ENCODE peak calls at places on chromosomes 13 and 19, in six cellular contexts. Z is cardiac fibroblast; I is WTC11; Q is EL; Y is stimulated activated CD4-positive, alpha-beta T cell treated with anti-CD3 and anti-CD28 coated beads, Interleukin-2, amount 100 ng/mL, for 24 hours; O is T-helper 2 cell. W is an unnamed sample.

GRCh38 chr13:25085125-25085742 is 10.7 kb upstream of the PABPC3 start:
- DNase-seq in Z (peak), I (peak), Q (peak), Y (peak), O (no peak), W (no peak)

GRCh38 chr19:40691421-40692211 is 1.2 kb upstream of the NUMBL start:
- DNase-seq in Z (no peak), I (no peak), Q (no peak), Y (peak), O (no peak), W (peak)

GRCh38 chr13:110187501-110188161 is 119.3 kb downstream of the COL4A1 start:
- DNase-seq in Z (peak), I (no peak), Q (peak), Y (no peak), O (no peak), W (no peak)

GRCh38 chr19:13841339-13842293 is 35.3 kb upstream of the NANOS3 start:
- DNase-seq in Z (peak), I (no peak), Q (peak), Y (no peak), O (no peak), W (no peak)

GRCh38 chr13:98521461-98521860 is 55.4 kb downstream of the STK24 start:
- DNase-seq in Z (no peak), I (no peak), Q (no peak), Y (no peak), O (no peak), W (no peak)

GRCh38 chr19:50519006-50519575 is 5.4 kb upstream of the ASPDH start:
- DNase-seq in Z (no peak), I (no peak), Q (no peak), Y (no peak), O (no peak), W (no peak)

GRCh38 chr19:29497686-29498436 is 27.9 kb upstream of the VSTM2B start:
- DNase-seq in Z (no peak), I (no peak), Q (no peak), Y (no peak), O (no peak), W (no peak)

GRCh38 chr13:58542530-58542929 is 911.0 kb downstream of the PCDH17 start:
- DNase-seq in Z (no peak), I (no peak), Q (no peak), Y (no peak), O (no peak), W (no peak)

GRCh38 chr13:20983386-20983785 is 78.0 kb downstream of the LATS2 start:
- DNase-seq in Z (no peak), I (no peak), Q (no peak), Y (no peak), O (no peak), W (no peak)

GRCh38 chr13:20197361-20197834 is 4.7 kb upstream of the GJB2 start:
- DNase-seq in Z (peak), I (no peak), Q (peak), Y (no peak), O (no peak), W (no peak)

GRCh38 chr13:88643233-88643632 is 972.1 kb downstream of the SLITRK5 start:
- DNase-seq in Z (no peak), I (no peak), Q (no peak), Y (no peak), O (no peak), W (no peak)

GRCh38 chr19:35133826-35134225 is 1.0 kb downstream of the LGI4 start:
- DNase-seq in Z (no peak), I (no peak), Q (no peak), Y (no peak), O (no peak), W (no peak)

GRCh38 chr19:4641132-4641531 is 1.8 kb downstream of the TNFAIP8L1 start:
- DNase-seq in Z (no peak), I (no peak), Q (no peak), Y (no peak), O (no peak), W (no peak)

GRCh38 chr19:17061691-17062090 is 13.6 kb downstream of the HAUS8 start:
- DNase-seq in Z (no peak), I (no peak), Q (no peak), Y (no peak), O (no peak), W (no peak)

GRCh38 chr19:3163230-3163886 is 15.2 kb upstream of the S1PR4 start:
- DNase-seq in Z (peak), I (peak), Q (peak), Y (peak), O (peak), W (peak)

GRCh38 chr13:48631441-48631840 is 22.3 kb upstream of the CYSLTR2 start:
- DNase-seq in Z (no peak), I (no peak), Q (no peak), Y (no peak), O (no peak), W (no peak)

GRCh38 chr13:80469105-80469840 is 128.3 kb upstream of the SPRY2 start:
- DNase-seq in Z (no peak), I (no peak), Q (no peak), Y (no peak), O (no peak), W (no peak)

GRCh38 chr19:35816846-35817245 is 4.2 kb upstream of the PRODH2 start:
- DNase-seq in Z (no peak), I (no peak), Q (no peak), Y (no peak), O (no peak), W (no peak)

GRCh38 chr19:40294560-40294959 is 9.4 kb upstream of the AKT2 start:
- DNase-seq in Z (no peak), I (peak), Q (no peak), Y (no peak), O (no peak), W (no peak)

GRCh38 chr13:93233997-93234416 is 7.4 kb downstream of the GPC6 start:
- DNase-seq in Z (no peak), I (peak), Q (no peak), Y (no peak), O (no peak), W (no peak)

GRCh38 chr19:33279430-33280350 is 22.6 kb downstream of the CEBPA start:
- DNase-seq in Z (no peak), I (no peak), Q (no peak), Y (no peak), O (no peak), W (no peak)